ENCODE peak calls at places on chromosomes 16 and 17, in seven cellular contexts. One of them, this sample, is unnamed.

GRCh38 chr17:12592941-12593340 is 72.7 kb upstream of the MYOCD start:
- DNase-seq in OCI-LY7: no peak
- DNase-seq in cardiac fibroblast: no peak
- DNase-seq in mucosa of descending colon: no peak
- DNase-seq in fibroblast of the aortic adventitia: no peak
- DNase-seq in cardiac muscle cell: no peak
- DNase-seq in A549: no peak
- DNase-seq in this sample: no peak

GRCh38 chr17:67460097-67460496 is 83.0 kb downstream of the PITPNC1 start:
- DNase-seq in OCI-LY7: no peak
- DNase-seq in cardiac fibroblast: no peak
- DNase-seq in mucosa of descending colon: no peak
- DNase-seq in fibroblast of the aortic adventitia: no peak
- DNase-seq in cardiac muscle cell: no peak
- DNase-seq in A549: no peak
- DNase-seq in this sample: no peak

GRCh38 chr16:85360323-85361277 is 248.3 kb upstream of the CIBAR2 start:
- DNase-seq in OCI-LY7: peak
- DNase-seq in cardiac fibroblast: no peak
- DNase-seq in mucosa of descending colon: peak
- DNase-seq in fibroblast of the aortic adventitia: no peak
- DNase-seq in cardiac muscle cell: no peak
- DNase-seq in A549: no peak
- DNase-seq in this sample: no peak

GRCh38 chr17:55705847-55706246 is 16.8 kb downstream of the TMEM100 start:
- DNase-seq in OCI-LY7: no peak
- DNase-seq in cardiac fibroblast: no peak
- DNase-seq in mucosa of descending colon: no peak
- DNase-seq in fibroblast of the aortic adventitia: no peak
- DNase-seq in cardiac muscle cell: no peak
- DNase-seq in A549: peak
- DNase-seq in this sample: no peak

GRCh38 chr16:17304814-17305169 is 166.0 kb downstream of the XYLT1 start:
- DNase-seq in OCI-LY7: no peak
- DNase-seq in cardiac fibroblast: peak
- DNase-seq in mucosa of descending colon: no peak
- DNase-seq in fibroblast of the aortic adventitia: no peak
- DNase-seq in cardiac muscle cell: no peak
- DNase-seq in A549: no peak
- DNase-seq in this sample: no peak

GRCh38 chr17:63116967-63117366 is 150.9 kb downstream of the TANC2 start:
- DNase-seq in OCI-LY7: no peak
- DNase-seq in cardiac fibroblast: peak
- DNase-seq in mucosa of descending colon: no peak
- DNase-seq in fibroblast of the aortic adventitia: peak
- DNase-seq in cardiac muscle cell: no peak
- DNase-seq in A549: peak
- DNase-seq in this sample: no peak

GRCh38 chr17:19645608-19646250 is 2.8 kb upstream of the ALDH3A2 start:
- DNase-seq in OCI-LY7: peak
- DNase-seq in cardiac fibroblast: no peak
- DNase-seq in mucosa of descending colon: no peak
- DNase-seq in fibroblast of the aortic adventitia: peak
- DNase-seq in cardiac muscle cell: peak
- DNase-seq in A549: peak
- DNase-seq in this sample: no peak

GRCh38 chr16:89043636-89044393 is 49.8 kb upstream of the ACSF3 start:
- DNase-seq in OCI-LY7: no peak
- DNase-seq in cardiac fibroblast: no peak
- DNase-seq in mucosa of descending colon: peak
- DNase-seq in fibroblast of the aortic adventitia: no peak
- DNase-seq in cardiac muscle cell: no peak
- DNase-seq in A549: no peak
- DNase-seq in this sample: no peak

GRCh38 chr16:71467810-71468209 is 5.8 kb upstream of the ZNF23 start:
- DNase-seq in OCI-LY7: peak
- DNase-seq in cardiac fibroblast: peak
- DNase-seq in mucosa of descending colon: no peak
- DNase-seq in fibroblast of the aortic adventitia: peak
- DNase-seq in cardiac muscle cell: peak
- DNase-seq in A549: no peak
- DNase-seq in this sample: peak

GRCh38 chr17:7550359-7550758 is 1.5 kb downstream of the TNFSF12 start:
- DNase-seq in OCI-LY7: no peak
- DNase-seq in cardiac fibroblast: no peak
- DNase-seq in mucosa of descending colon: no peak
- DNase-seq in fibroblast of the aortic adventitia: no peak
- DNase-seq in cardiac muscle cell: no peak
- DNase-seq in A549: no peak
- DNase-seq in this sample: no peak

GRCh38 chr16:51048544-51048943 is 102.5 kb downstream of the SALL1 start:
- DNase-seq in OCI-LY7: no peak
- DNase-seq in cardiac fibroblast: no peak
- DNase-seq in mucosa of descending colon: no peak
- DNase-seq in fibroblast of the aortic adventitia: no peak
- DNase-seq in cardiac muscle cell: no peak
- DNase-seq in A549: peak
- DNase-seq in this sample: no peak

GRCh38 chr17:28892024-28892423 is 5.5 kb downstream of the FLOT2 start:
- DNase-seq in OCI-LY7: no peak
- DNase-seq in cardiac fibroblast: no peak
- DNase-seq in mucosa of descending colon: peak
- DNase-seq in fibroblast of the aortic adventitia: no peak
- DNase-seq in cardiac muscle cell: no peak
- DNase-seq in A549: no peak
- DNase-seq in this sample: no peak

GRCh38 chr17:19248149-19248922 is 11.2 kb downstream of the EPN2 start:
- DNase-seq in OCI-LY7: no peak
- DNase-seq in cardiac fibroblast: no peak
- DNase-seq in mucosa of descending colon: no peak
- DNase-seq in fibroblast of the aortic adventitia: peak
- DNase-seq in cardiac muscle cell: no peak
- DNase-seq in A549: no peak
- DNase-seq in this sample: no peak

GRCh38 chr17:82835766-82836512 is 3.9 kb downstream of the ZNF750 start:
- DNase-seq in OCI-LY7: no peak
- DNase-seq in cardiac fibroblast: no peak
- DNase-seq in mucosa of descending colon: no peak
- DNase-seq in fibroblast of the aortic adventitia: no peak
- DNase-seq in cardiac muscle cell: no peak
- DNase-seq in A549: no peak
- DNase-seq in this sample: no peak

GRCh38 chr17:76250141-76250540 is 9.8 kb upstream of the RNF157 start:
- DNase-seq in OCI-LY7: no peak
- DNase-seq in cardiac fibroblast: no peak
- DNase-seq in mucosa of descending colon: no peak
- DNase-seq in fibroblast of the aortic adventitia: no peak
- DNase-seq in cardiac muscle cell: no peak
- DNase-seq in A549: no peak
- DNase-seq in this sample: no peak

GRCh38 chr17:31824771-31825360 is 34.2 kb downstream of the COPRS start:
- DNase-seq in OCI-LY7: no peak
- DNase-seq in cardiac fibroblast: no peak
- DNase-seq in mucosa of descending colon: no peak
- DNase-seq in fibroblast of the aortic adventitia: no peak
- DNase-seq in cardiac muscle cell: no peak
- DNase-seq in A549: no peak
- DNase-seq in this sample: no peak

GRCh38 chr16:58510097-58510775 is 5.1 kb upstream of the SETD6 start:
- DNase-seq in OCI-LY7: no peak
- DNase-seq in cardiac fibroblast: no peak
- DNase-seq in mucosa of descending colon: no peak
- DNase-seq in fibroblast of the aortic adventitia: no peak
- DNase-seq in cardiac muscle cell: no peak
- DNase-seq in A549: no peak
- DNase-seq in this sample: no peak

GRCh38 chr17:1997587-1998425 is 27.3 kb downstream of the RTN4RL1 start:
- DNase-seq in OCI-LY7: no peak
- DNase-seq in cardiac fibroblast: no peak
- DNase-seq in mucosa of descending colon: peak
- DNase-seq in fibroblast of the aortic adventitia: no peak
- DNase-seq in cardiac muscle cell: peak
- DNase-seq in A549: peak
- DNase-seq in this sample: peak

GRCh38 chr17:76078859-76079576 is at the start of gene ZACN:
- DNase-seq in OCI-LY7: no peak
- DNase-seq in cardiac fibroblast: no peak
- DNase-seq in mucosa of descending colon: peak
- DNase-seq in fibroblast of the aortic adventitia: no peak
- DNase-seq in cardiac muscle cell: no peak
- DNase-seq in A549: no peak
- DNase-seq in this sample: no peak

GRCh38 chr16:49918257-49918656 is 62.3 kb upstream of the ZNF423 start:
- DNase-seq in OCI-LY7: no peak
- DNase-seq in cardiac fibroblast: no peak
- DNase-seq in mucosa of descending colon: no peak
- DNase-seq in fibroblast of the aortic adventitia: no peak
- DNase-seq in cardiac muscle cell: no peak
- DNase-seq in A549: no peak
- DNase-seq in this sample: no peak

GRCh38 chr16:11163761-11164261 is 92.2 kb downstream of the SOCS1 start:
- DNase-seq in OCI-LY7: no peak
- DNase-seq in cardiac fibroblast: no peak
- DNase-seq in mucosa of descending colon: peak
- DNase-seq in fibroblast of the aortic adventitia: no peak
- DNase-seq in cardiac muscle cell: no peak
- DNase-seq in A549: no peak
- DNase-seq in this sample: no peak

GRCh38 chr17:68101992-68102758 is 66.6 kb downstream of the KPNA2 start:
- DNase-seq in OCI-LY7: peak
- DNase-seq in cardiac fibroblast: no peak
- DNase-seq in mucosa of descending colon: peak
- DNase-seq in fibroblast of the aortic adventitia: peak
- DNase-seq in cardiac muscle cell: peak
- DNase-seq in A549: peak
- DNase-seq in this sample: peak

GRCh38 chr16:84465154-84465553 is 39.3 kb downstream of the MEAK7 start:
- DNase-seq in OCI-LY7: no peak
- DNase-seq in cardiac fibroblast: no peak
- DNase-seq in mucosa of descending colon: no peak
- DNase-seq in fibroblast of the aortic adventitia: no peak
- DNase-seq in cardiac muscle cell: no peak
- DNase-seq in A549: no peak
- DNase-seq in this sample: no peak

GRCh38 chr17:31052187-31052889 is 42.4 kb upstream of the NF1 start:
- DNase-seq in OCI-LY7: no peak
- DNase-seq in cardiac fibroblast: peak
- DNase-seq in mucosa of descending colon: peak
- DNase-seq in fibroblast of the aortic adventitia: peak
- DNase-seq in cardiac muscle cell: no peak
- DNase-seq in A549: peak
- DNase-seq in this sample: no peak

GRCh38 chr17:32827227-32827626 is 49.7 kb downstream of the MYO1D start:
- DNase-seq in OCI-LY7: no peak
- DNase-seq in cardiac fibroblast: no peak
- DNase-seq in mucosa of descending colon: no peak
- DNase-seq in fibroblast of the aortic adventitia: no peak
- DNase-seq in cardiac muscle cell: no peak
- DNase-seq in A549: no peak
- DNase-seq in this sample: no peak
- H3K4me3 ChIP-seq in OCI-LY7: no peak
- H3K4me3 ChIP-seq in cardiac fibroblast: no peak
- H3K4me3 ChIP-seq in mucosa of descending colon: no peak
- H3K4me3 ChIP-seq in fibroblast of the aortic adventitia: no peak
- H3K4me3 ChIP-seq in cardiac muscle cell: no peak
- H3K4me3 ChIP-seq in A549: no peak
- H3K4me3 ChIP-seq in this sample: no peak

DNA sequence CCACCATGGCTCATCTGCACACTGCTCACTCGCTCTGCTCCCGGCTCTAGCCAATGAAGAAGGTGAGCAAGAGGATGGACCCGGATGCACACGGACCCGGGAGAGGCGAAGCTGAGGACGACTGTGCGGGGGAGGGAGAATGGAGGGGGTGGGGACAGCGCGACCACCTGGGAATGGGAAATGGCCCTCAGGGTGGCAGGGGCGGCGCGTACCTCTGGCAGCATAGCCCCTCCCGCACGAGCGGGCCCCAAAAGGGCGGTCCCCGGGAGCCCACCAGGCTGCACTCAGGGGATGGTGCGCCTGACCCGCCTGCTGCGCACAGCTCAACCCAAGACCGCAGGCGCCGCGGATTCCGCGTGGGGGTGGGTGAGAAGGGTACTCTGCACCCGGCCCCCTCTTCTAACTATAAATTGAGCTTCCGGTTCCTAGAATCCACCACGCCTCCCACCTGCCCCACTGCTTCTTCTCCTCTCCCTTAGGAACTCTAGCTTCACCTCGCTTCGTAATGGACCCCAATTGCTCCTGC is 6.1 kb downstream of the MT1H start:
- DNase-seq in OCI-LY7: no peak
- DNase-seq in cardiac fibroblast: no peak
- DNase-seq in mucosa of descending colon: peak
- DNase-seq in fibroblast of the aortic adventitia: no peak
- DNase-seq in cardiac muscle cell: no peak
- DNase-seq in A549: no peak
- DNase-seq in this sample: no peak
- H3K4me3 ChIP-seq in OCI-LY7: no peak
- H3K4me3 ChIP-seq in cardiac fibroblast: no peak
- H3K4me3 ChIP-seq in mucosa of descending colon: no peak
- H3K4me3 ChIP-seq in fibroblast of the aortic adventitia: no peak
- H3K4me3 ChIP-seq in cardiac muscle cell: peak
- H3K4me3 ChIP-seq in A549: no peak
- H3K4me3 ChIP-seq in this sample: no peak

GRCh38 chr16:2500937-2501750 is 12.6 kb upstream of the ATP6V0C start:
- DNase-seq in OCI-LY7: peak
- DNase-seq in cardiac fibroblast: peak
- DNase-seq in mucosa of descending colon: peak
- DNase-seq in fibroblast of the aortic adventitia: peak
- DNase-seq in cardiac muscle cell: peak
- DNase-seq in A549: peak
- DNase-seq in this sample: peak
- H3K4me3 ChIP-seq in OCI-LY7: no peak
- H3K4me3 ChIP-seq in cardiac fibroblast: no peak
- H3K4me3 ChIP-seq in mucosa of descending colon: no peak
- H3K4me3 ChIP-seq in fibroblast of the aortic adventitia: no peak
- H3K4me3 ChIP-seq in cardiac muscle cell: peak
- H3K4me3 ChIP-seq in A549: no peak
- H3K4me3 ChIP-seq in this sample: no peak

GRCh38 chr17:77320501-77321256 is 179.9 kb downstream of the SEC14L1 start:
- DNase-seq in OCI-LY7: no peak
- DNase-seq in cardiac fibroblast: peak
- DNase-seq in mucosa of descending colon: peak
- DNase-seq in fibroblast of the aortic adventitia: peak
- DNase-seq in cardiac muscle cell: no peak
- DNase-seq in A549: peak
- DNase-seq in this sample: peak

GRCh38 chr17:77323413-77324171 is 182.8 kb downstream of the SEC14L1 start:
- DNase-seq in OCI-LY7: peak
- DNase-seq in cardiac fibroblast: peak
- DNase-seq in mucosa of descending colon: peak
- DNase-seq in fibroblast of the aortic adventitia: peak
- DNase-seq in cardiac muscle cell: no peak
- DNase-seq in A549: peak
- DNase-seq in this sample: no peak

GRCh38 chr17:77322284-77322533 is 181.4 kb downstream of the SEC14L1 start:
- DNase-seq in OCI-LY7: no peak
- DNase-seq in cardiac fibroblast: no peak
- DNase-seq in mucosa of descending colon: no peak
- DNase-seq in fibroblast of the aortic adventitia: no peak
- DNase-seq in cardiac muscle cell: no peak
- DNase-seq in A549: no peak
- DNase-seq in this sample: no peak

GRCh38 chr17:77324227-77324626 is 183.5 kb downstream of the SEC14L1 start:
- DNase-seq in OCI-LY7: peak
- DNase-seq in cardiac fibroblast: no peak
- DNase-seq in mucosa of descending colon: no peak
- DNase-seq in fibroblast of the aortic adventitia: no peak
- DNase-seq in cardiac muscle cell: no peak
- DNase-seq in A549: no peak
- DNase-seq in this sample: peak

GRCh38 chr17:77322534-77323412 is 182.0 kb downstream of the SEC14L1 start:
- DNase-seq in OCI-LY7: peak
- DNase-seq in cardiac fibroblast: peak
- DNase-seq in mucosa of descending colon: peak
- DNase-seq in fibroblast of the aortic adventitia: peak
- DNase-seq in cardiac muscle cell: peak
- DNase-seq in A549: peak
- DNase-seq in this sample: peak
- H3K4me3 ChIP-seq in OCI-LY7: peak
- H3K4me3 ChIP-seq in cardiac fibroblast: peak
- H3K4me3 ChIP-seq in mucosa of descending colon: no peak
- H3K4me3 ChIP-seq in fibroblast of the aortic adventitia: peak
- H3K4me3 ChIP-seq in cardiac muscle cell: no peak
- H3K4me3 ChIP-seq in A549: peak
- H3K4me3 ChIP-seq in this sample: no peak

This sample was measured in Caco-2.